ENCODE peak calls at places on chromosomes 1 and 21, in seven cellular contexts. H, E, W, Z, N, F and D are unnamed samples.
A peak's percentile ranks its signal among the peaks of the same experiment; 100 is the strongest.

GRCh38 chr1:16180291-16180824 is 24.5 kb upstream of the EPHA2 start:
- DNase-seq in H (no peak), E (peak; percentile 67), W (peak; percentile 71), Z (no peak), N (peak; percentile 57), F (peak; percentile 65), D (no peak)

GRCh38 chr1:30612666-30613065 is 110.7 kb downstream of the MATN1 start:
- DNase-seq in H (no peak), E (no peak), W (no peak), Z (no peak), N (no peak), F (no peak), D (no peak)

GRCh38 chr1:17538428-17539130 is 919 bp upstream of the ARHGEF10L start:
- DNase-seq in H (peak; percentile 25), E (peak; percentile 44), W (peak; percentile 87), Z (no peak), N (no peak), F (peak; percentile 34), D (no peak)

GRCh38 chr1:221573727-221574126 is 168.2 kb downstream of the DUSP10 start:
- DNase-seq in H (peak; percentile 31), E (no peak), W (no peak), Z (no peak), N (no peak), F (no peak), D (no peak)

GRCh38 chr1:1619917-1620361 is 4.6 kb downstream of the MIB2 start:
- DNase-seq in H (no peak), E (no peak), W (no peak), Z (no peak), N (peak; percentile 41), F (peak; percentile 28), D (no peak)

GRCh38 chr21:29146726-29147125 is 16.3 kb downstream of the MAP3K7CL start:
- DNase-seq in H (no peak), E (no peak), W (no peak), Z (no peak), N (no peak), F (no peak), D (no peak)

GRCh38 chr1:162389971-162390370 is 8.4 kb downstream of the C1orf226 start:
- DNase-seq in H (no peak), E (no peak), W (no peak), Z (no peak), N (no peak), F (no peak), D (no peak)

GRCh38 chr1:22529901-22530621 is 33.2 kb upstream of the EPHA8 start:
- DNase-seq in H (peak; percentile 24), E (no peak), W (no peak), Z (no peak), N (no peak), F (peak; percentile 79), D (no peak)

GRCh38 chr1:91080650-91081049 is 58.8 kb upstream of the ZNF644 start:
- DNase-seq in H (no peak), E (no peak), W (no peak), Z (no peak), N (peak; percentile 9), F (peak; percentile 66), D (peak; percentile 8)

GRCh38 chr1:155309423-155310021 is 856 bp downstream of the FDPS start:
- DNase-seq in H (no peak), E (no peak), W (peak; percentile 31), Z (no peak), N (peak; percentile 46), F (peak; percentile 31), D (no peak)

GRCh38 chr1:93815738-93816110 is 63.3 kb downstream of the DNTTIP2 start:
- DNase-seq in H (no peak), E (no peak), W (peak; percentile 23), Z (no peak), N (no peak), F (no peak), D (no peak)

GRCh38 chr1:84298336-84298687 is 3.2 kb upstream of the SAMD13 start:
- DNase-seq in H (peak; percentile 34), E (peak; percentile 16), W (peak; percentile 38), Z (no peak), N (peak; percentile 47), F (peak; percentile 69), D (peak; percentile 7)

GRCh38 chr1:211687462-211688215 is 12.2 kb upstream of the NEK2 start:
- DNase-seq in H (no peak), E (no peak), W (no peak), Z (no peak), N (no peak), F (no peak), D (no peak)

GRCh38 chr1:233367057-233367759 is 39.7 kb downstream of the MAP3K21 start:
- DNase-seq in H (no peak), E (no peak), W (no peak), Z (no peak), N (peak; percentile 83), F (no peak), D (no peak)

GRCh38 chr1:81111818-81112217 is 688.9 kb upstream of the ADGRL2 start:
- DNase-seq in H (peak; percentile 68), E (peak; percentile 75), W (peak; percentile 59), Z (no peak), N (peak; percentile 40), F (peak; percentile 7), D (peak; percentile 54)

GRCh38 chr1:226110249-226111108 is 48.0 kb downstream of the H3-3A start:
- DNase-seq in H (peak; percentile 64), E (peak; percentile 58), W (peak; percentile 82), Z (peak; percentile 41), N (peak; percentile 71), F (peak; percentile 82), D (peak; percentile 37)

GRCh38 chr1:115363171-115363570 is 25.1 kb upstream of the NGF start:
- DNase-seq in H (no peak), E (no peak), W (no peak), Z (no peak), N (no peak), F (no peak), D (no peak)

GRCh38 chr1:234724517-234725176 is 114.7 kb upstream of the IRF2BP2 start:
- DNase-seq in H (no peak), E (no peak), W (no peak), Z (no peak), N (no peak), F (no peak), D (no peak)

GRCh38 chr21:39641827-39642450 is 29.2 kb downstream of the B3GALT5 start:
- DNase-seq in H (no peak), E (no peak), W (no peak), Z (no peak), N (no peak), F (no peak), D (no peak)

GRCh38 chr1:166827426-166827825 is 11.8 kb upstream of the POGK start:
- DNase-seq in H (no peak), E (no peak), W (no peak), Z (no peak), N (no peak), F (no peak), D (no peak)

GRCh38 chr1:107877749-107878148 is 87.2 kb downstream of the VAV3 start:
- DNase-seq in H (no peak), E (no peak), W (peak; percentile 13), Z (no peak), N (no peak), F (peak; percentile 15), D (no peak)

GRCh38 chr1:10378071-10378841 is 20.6 kb upstream of the PGD start:
- DNase-seq in H (peak; percentile 46), E (peak; percentile 95), W (peak; percentile 90), Z (no peak), N (peak; percentile 80), F (peak; percentile 30), D (peak; percentile 14)

GRCh38 chr21:32807717-32808380 is 36.3 kb upstream of the PAXBP1 start:
- DNase-seq in H (peak; percentile 23), E (peak; percentile 38), W (no peak), Z (no peak), N (peak; percentile 25), F (peak; percentile 84), D (peak; percentile 3)

GRCh38 chr1:151838491-151839412 is 868 bp downstream of the C2CD4D start:
- DNase-seq in H (no peak), E (no peak), W (no peak), Z (no peak), N (no peak), F (no peak), D (peak; percentile 27)

GRCh38 chr1:154276797-154277196 is 4.4 kb downstream of the HAX1 start:
- DNase-seq in H (no peak), E (no peak), W (no peak), Z (no peak), N (no peak), F (no peak), D (no peak)

GRCh38 chr1:96756789-96757188 is 35.2 kb downstream of the PTBP2 start:
- DNase-seq in H (no peak), E (no peak), W (no peak), Z (no peak), N (no peak), F (no peak), D (peak; percentile 0)

GRCh38 chr1:41862411-41863221 is 56.1 kb downstream of the HIVEP3 start:
- DNase-seq in H (peak; percentile 70), E (peak; percentile 91), W (peak; percentile 95), Z (no peak), N (peak; percentile 96), F (peak; percentile 95), D (peak; percentile 82)

GRCh38 chr1:44021156-44021555 is 10.1 kb downstream of the SLC6A9 start:
- DNase-seq in H (no peak), E (no peak), W (no peak), Z (no peak), N (no peak), F (no peak), D (no peak)

GRCh38 chr1:99646885-99647284 is 972 bp downstream of the PALMD start:
- DNase-seq in H (no peak), E (no peak), W (no peak), Z (no peak), N (no peak), F (no peak), D (no peak)
- H3K9ac ChIP-seq in H (no peak overlapping the region), E (no peak overlapping the region), W (peak overlapping the region; percentile 75), Z (no peak overlapping the region), N (peak overlapping the region; percentile 60), F (no peak overlapping the region), D (peak overlapping the region; percentile 91)

DNA sequence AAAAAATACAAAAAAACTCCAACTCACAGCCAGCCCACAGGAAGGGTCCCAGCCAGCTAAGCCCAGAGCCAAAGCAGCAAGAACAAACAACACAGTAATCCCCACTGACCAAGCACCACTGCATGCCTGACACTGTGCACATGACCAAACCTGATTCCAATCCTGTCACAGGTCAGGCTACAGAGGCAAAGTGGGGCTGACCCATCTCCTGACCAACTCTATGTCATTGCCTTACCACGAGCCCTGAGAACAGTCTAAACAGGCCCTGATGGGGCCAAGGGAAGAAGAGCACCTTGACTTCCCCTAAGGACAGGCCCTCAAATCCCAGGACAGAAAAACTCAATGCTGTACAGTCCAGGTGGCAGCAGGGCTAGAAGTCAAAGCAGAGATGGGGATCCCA is 2.4 kb downstream of the LSS start:
- DNase-seq in H (no peak), E (peak; percentile 19), W (peak; percentile 54), Z (no peak), N (no peak), F (peak; percentile 10), D (peak; percentile 33)
- H3K4me3 ChIP-seq in H (peak overlapping the region; percentile 82), E (no peak overlapping the region), W (no peak overlapping the region), Z (peak overlapping the region; percentile 81), N (peak overlapping the region; percentile 72), F (no peak overlapping the region), D (peak overlapping the region; percentile 94)

GRCh38 chr1:172352435-172352834 is 68.0 kb upstream of the C1orf105 start:
- DNase-seq in H (no peak), E (peak; percentile 28), W (peak; percentile 39), Z (no peak), N (peak; percentile 96), F (peak; percentile 56), D (peak; percentile 77)
- H3K4me1 ChIP-seq in H (peaks cover 14% of the 10 kb centered on the region), E (peaks cover 7% of the 10 kb centered on the region), W (peaks cover 3% of the 10 kb centered on the region), Z (peaks cover 10% of the 10 kb centered on the region), N (peaks cover 50% of the 10 kb centered on the region), F (peaks cover 40% of the 10 kb centered on the region), D (peaks cover 31% of the 10 kb centered on the region)

GRCh38 chr1:67688526-67689219 is 3.7 kb downstream of the GADD45A start:
- DNase-seq in H (no peak), E (no peak), W (no peak), Z (no peak), N (peak; percentile 54), F (no peak), D (no peak)
- H3K9ac ChIP-seq in H (no peak overlapping the region), E (peak overlapping the region; percentile 9), W (peak overlapping the region; percentile 98), Z (no peak overlapping the region), N (peak overlapping the region; percentile 2), F (peak overlapping the region; percentile 96), D (no peak overlapping the region)